ENCODE peak calls at places on chromosomes 13 and 19, in eight cellular contexts. Y, D, S, W, F, L, U and B are unnamed samples.

GRCh38 chr19:37313335-37313627 is 57.6 kb upstream of the ZNF527 start:
- DNase-seq in L (no peak), S (no peak), F (no peak), W (no peak), D (no peak), Y (no peak), U (no peak), B (no peak)

GRCh38 chr19:17404015-17404414 is 1.4 kb downstream of the BST2 start:
- DNase-seq in L (no peak), U (no peak), D (no peak), S (no peak), W (no peak), Y (no peak), F (no peak), B (no peak)

GRCh38 chr13:37187110-37187509 is 81.6 kb upstream of the CSNK1A1L start:
- DNase-seq in S (no peak), F (no peak), D (no peak), W (no peak), Y (peak; percentile 89), U (no peak), L (no peak), B (peak; percentile 38)

GRCh38 chr13:33260168-33261098 is 25.1 kb downstream of the STARD13 start:
- DNase-seq in U (no peak), L (no peak), Y (no peak), S (no peak), F (no peak), D (no peak), W (no peak), B (no peak)

GRCh38 chr19:29323046-29323971 is 110.4 kb upstream of the UQCRFS1 start:
- DNase-seq in Y (no peak), U (no peak), L (no peak), F (no peak), D (no peak), W (no peak), S (no peak), B (no peak)

GRCh38 chr13:98507060-98507797 is 69.7 kb downstream of the STK24 start:
- DNase-seq in U (peak; percentile 72), L (no peak), S (peak; percentile 58), F (no peak), W (no peak), D (no peak), Y (peak; percentile 80), B (peak; percentile 29)

GRCh38 chr19:45809643-45810159 is 5.4 kb downstream of the RSPH6A start:
- DNase-seq in Y (peak; percentile 73), F (no peak), L (no peak), U (no peak), D (no peak), S (no peak), W (no peak), B (peak; percentile 45)

GRCh38 chr19:10390652-10391286 is 10.4 kb upstream of the TYK2 start:
- DNase-seq in F (no peak), W (no peak), Y (peak; percentile 36), U (peak; percentile 61), L (peak; percentile 90), S (peak; percentile 57), D (peak; percentile 64), B (peak; percentile 62)

GRCh38 chr19:11414544-11414943 is 4.6 kb downstream of the RGL3 start:
- DNase-seq in U (no peak), L (no peak), Y (no peak), W (no peak), F (no peak), D (no peak), S (no peak), B (no peak)

GRCh38 chr13:44309771-44310767 is 63.6 kb upstream of the SERP2 start:
- DNase-seq in F (no peak), D (no peak), U (peak; percentile 53), S (peak; percentile 53), Y (peak; percentile 53), L (no peak), W (no peak), B (no peak)

GRCh38 chr13:52804202-52804641 is 44.2 kb downstream of the PCDH8 start:
- DNase-seq in L (no peak), W (no peak), U (no peak), S (no peak), D (no peak), F (no peak), Y (peak; percentile 40), B (peak; percentile 27)

GRCh38 chr19:57888494-57889231 is at the start of gene ZNF814:
- DNase-seq in D (peak; percentile 87), W (peak; percentile 15), Y (peak; percentile 59), U (peak; percentile 86), F (peak; percentile 31), L (peak; percentile 94), S (peak; percentile 77), B (peak; percentile 92)

GRCh38 chr13:37127706-37128241 is 22.3 kb upstream of the CSNK1A1L start:
- DNase-seq in Y (peak; percentile 98), W (no peak), S (no peak), L (no peak), D (no peak), F (no peak), U (no peak), B (peak; percentile 50)

GRCh38 chr19:47156861-47157454 is 26.3 kb downstream of the SAE1 start:
- DNase-seq in F (no peak), S (no peak), Y (peak; percentile 77), W (no peak), D (no peak), U (no peak), L (no peak), B (no peak)

GRCh38 chr19:47157455-47158321 is 27.1 kb downstream of the SAE1 start:
- DNase-seq in Y (peak; percentile 89), D (peak; percentile 49), F (no peak), L (peak; percentile 57), W (no peak), U (peak; percentile 45), S (peak; percentile 32), B (peak; percentile 70)

GRCh38 chr19:47158367-47158791 is 27.7 kb downstream of the SAE1 start:
- DNase-seq in D (no peak), Y (no peak), S (no peak), U (no peak), F (no peak), L (no peak), W (no peak), B (no peak)

GRCh38 chr19:47161876-47162489 is 31.3 kb downstream of the SAE1 start:
- DNase-seq in D (no peak), W (no peak), U (no peak), F (no peak), Y (no peak), S (no peak), L (no peak), B (no peak)

DNA sequence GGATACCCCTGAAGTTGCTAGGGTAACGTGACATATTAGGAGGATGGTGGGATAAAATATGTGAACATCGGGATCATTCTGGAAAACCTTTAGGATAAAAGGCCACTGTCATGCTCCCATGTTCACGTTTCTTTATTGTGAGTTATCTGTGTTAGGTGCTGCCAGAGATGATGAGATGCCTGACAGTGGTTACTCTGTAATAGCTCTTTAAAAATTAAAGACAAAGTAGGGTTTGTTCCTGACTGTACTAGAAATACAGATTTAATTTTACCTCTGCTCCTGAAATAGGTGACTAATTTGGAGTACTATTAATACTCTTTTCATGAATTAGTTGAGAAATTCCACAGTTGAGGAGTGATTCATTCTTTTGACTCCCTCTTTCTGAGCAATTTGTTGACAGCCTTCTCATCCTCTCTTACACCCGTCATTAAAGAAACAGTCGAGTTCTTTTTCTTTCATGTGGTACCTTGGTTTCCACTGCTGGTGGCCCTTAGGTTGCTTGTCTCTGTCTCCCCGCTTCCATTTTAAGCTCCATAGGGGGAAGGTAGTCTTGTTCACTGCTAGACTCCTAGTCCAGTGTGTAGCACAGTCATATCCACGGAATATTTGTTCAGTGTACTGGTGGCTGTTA is 28.4 kb downstream of the SAE1 start:
- DNase-seq in Y (peak; percentile 73), L (no peak), W (no peak), D (peak; percentile 65), U (no peak), S (no peak), F (no peak), B (peak; percentile 27)
- H3K36me3 ChIP-seq in Y (peaks cover 22% of the 10 kb centered on the region), L (peaks cover 46% of the 10 kb centered on the region), W (peaks cover 52% of the 10 kb centered on the region), D (peaks cover 8% of the 10 kb centered on the region), U (peaks cover 14% of the 10 kb centered on the region), S (no peaks in the 10 kb centered on the region), F (peaks cover 10% of the 10 kb centered on the region), B (peaks cover 32% of the 10 kb centered on the region)

DNA sequence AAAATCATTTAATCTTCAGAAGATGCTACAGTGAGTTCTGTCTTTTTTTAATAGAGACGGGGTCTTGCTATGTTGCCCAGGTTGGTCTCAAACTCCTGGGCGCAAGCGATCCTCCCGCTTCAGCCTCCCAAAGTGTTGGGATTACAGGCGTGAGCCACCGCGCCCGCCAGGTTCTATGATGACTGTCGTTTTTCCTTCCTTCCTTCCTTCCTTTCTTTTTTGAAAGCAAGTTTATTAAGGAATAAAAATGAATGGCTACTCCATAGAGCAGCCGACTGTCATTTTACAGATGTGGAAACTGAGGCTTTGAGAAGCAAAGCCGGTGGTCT is 511 bp upstream of the GAMT start:
- DNase-seq in S (no peak), F (no peak), U (no peak), Y (no peak), L (no peak), D (no peak), W (no peak), B (no peak)
- H3K27ac ChIP-seq in S (peak overlapping the region; percentile 98), F (no peak overlapping the region), U (peak overlapping the region; percentile 83), Y (no peak overlapping the region), L (no peak overlapping the region), D (no peak overlapping the region), W (peak overlapping the region; percentile 61), B (no peak overlapping the region)

GRCh38 chr19:4909172-4909896 is at the start of gene UHRF1:
- DNase-seq in S (no peak), L (peak; percentile 86), U (no peak), F (no peak), Y (no peak), D (no peak), W (no peak), B (no peak)

GRCh38 chr19:4909897-4910593 is 744 bp downstream of the UHRF1 start:
- DNase-seq in W (peak; percentile 66), Y (peak; percentile 70), U (peak; percentile 94), D (peak; percentile 96), L (peak; percentile 99), F (peak; percentile 71), S (peak; percentile 93), B (peak; percentile 89)

GRCh38 chr19:4908311-4908710 is 990 bp upstream of the UHRF1 start:
- DNase-seq in U (no peak), F (no peak), S (no peak), W (no peak), L (no peak), Y (no peak), D (no peak), B (no peak)

GRCh38 chr19:4906963-4907362 is 2.3 kb upstream of the UHRF1 start:
- DNase-seq in L (no peak), F (no peak), S (no peak), D (no peak), U (no peak), W (no peak), Y (no peak), B (no peak)

DNA sequence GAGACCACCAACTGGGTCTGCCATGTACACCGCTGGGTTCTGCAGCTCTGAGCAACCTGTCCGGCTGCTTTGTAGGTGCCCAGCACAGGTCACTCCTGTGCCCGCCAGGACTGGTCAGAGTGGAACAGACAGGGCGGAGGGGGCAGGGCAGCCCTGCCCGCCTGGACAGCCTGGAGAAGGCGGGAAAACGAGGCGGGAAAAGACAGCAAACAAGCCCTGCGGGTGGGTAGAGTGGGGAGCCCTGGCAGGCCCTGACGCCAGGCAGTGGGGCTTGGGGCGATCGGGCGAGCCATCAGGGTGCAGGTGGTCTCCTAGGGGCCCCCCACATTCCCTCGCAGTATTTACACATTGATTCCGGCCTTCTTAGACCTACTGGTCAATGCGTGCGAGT is 525 bp upstream of the UHRF1 start:
- DNase-seq in S (peak; percentile 14), D (no peak), U (no peak), Y (no peak), W (no peak), L (no peak), F (no peak), B (no peak)
- H3K4me3 ChIP-seq in S (no peak overlapping the region), D (peak overlapping the region; percentile 62), U (peak overlapping the region; percentile 79), Y (no peak overlapping the region), W (peak overlapping the region; percentile 87), L (peak overlapping the region; percentile 98), F (peak overlapping the region; percentile 77), B (no peak overlapping the region)

GRCh38 chr13:91353494-91353893 is 6.0 kb downstream of the MIR17HG start:
- DNase-seq in L (no peak), Y (no peak), D (no peak), U (no peak), S (no peak), W (no peak), F (no peak), B (no peak)
- H3K36me3 ChIP-seq in L (peaks cover 94% of the 10 kb centered on the region), Y (peaks cover 59% of the 10 kb centered on the region), D (no peaks in the 10 kb centered on the region), U (peaks cover 56% of the 10 kb centered on the region), S (peaks cover 16% of the 10 kb centered on the region), W (peaks cover 80% of the 10 kb centered on the region), F (peaks cover 5% of the 10 kb centered on the region), B (peaks cover 53% of the 10 kb centered on the region)